ENCODE peak calls at places on chromosomes 5 and 9, in ten cellular contexts. One of them, this sample, is unnamed.

GRCh38 chr5:61677220-61677619 is 345.2 kb downstream of the ZSWIM6 start:
- DNase-seq in thyroid gland: no peak
- DNase-seq in sigmoid colon: no peak
- DNase-seq in esophagus squamous epithelium: no peak
- DNase-seq in spleen: no peak
- DNase-seq in A549: no peak
- DNase-seq in GM12878: no peak
- DNase-seq in transverse colon: no peak
- DNase-seq in heart left ventricle: no peak
- DNase-seq in IMR-90: no peak
- DNase-seq in this sample: no peak

GRCh38 chr9:71710856-71711255 is 57.5 kb downstream of the CEMIP2 start:
- DNase-seq in sigmoid colon: no peak
- DNase-seq in spleen: no peak
- DNase-seq in transverse colon: no peak
- DNase-seq in esophagus squamous epithelium: no peak
- DNase-seq in thyroid gland: no peak
- DNase-seq in heart left ventricle: no peak
- DNase-seq in A549: no peak
- DNase-seq in IMR-90: no peak
- DNase-seq in GM12878: no peak
- DNase-seq in this sample: no peak

GRCh38 chr5:54889826-54890225 is 95.6 kb downstream of the ESM1 start:
- DNase-seq in A549: peak; percentile 27
- DNase-seq in esophagus squamous epithelium: no peak
- DNase-seq in IMR-90: peak; percentile 58
- DNase-seq in GM12878: no peak
- DNase-seq in heart left ventricle: no peak
- DNase-seq in thyroid gland: peak; percentile 44
- DNase-seq in spleen: no peak
- DNase-seq in sigmoid colon: no peak
- DNase-seq in transverse colon: no peak
- DNase-seq in this sample: no peak

GRCh38 chr5:181185560-181185959 is 19.4 kb downstream of the TRIM7 start:
- DNase-seq in A549: no peak
- DNase-seq in IMR-90: no peak
- DNase-seq in sigmoid colon: no peak
- DNase-seq in heart left ventricle: peak; percentile 13
- DNase-seq in GM12878: no peak
- DNase-seq in thyroid gland: no peak
- DNase-seq in transverse colon: no peak
- DNase-seq in esophagus squamous epithelium: no peak
- DNase-seq in spleen: peak; percentile 73
- DNase-seq in this sample: no peak

GRCh38 chr9:128635266-128636023 is 21.2 kb downstream of the DYNC2I2 start:
- DNase-seq in spleen: peak; percentile 85
- DNase-seq in sigmoid colon: peak; percentile 92
- DNase-seq in GM12878: no peak
- DNase-seq in esophagus squamous epithelium: no peak
- DNase-seq in IMR-90: peak; percentile 94
- DNase-seq in thyroid gland: peak; percentile 99
- DNase-seq in A549: peak; percentile 98
- DNase-seq in heart left ventricle: peak; percentile 92
- DNase-seq in transverse colon: peak; percentile 91
- DNase-seq in this sample: peak; percentile 70

GRCh38 chr5:93150311-93151012 is 430.6 kb downstream of the NR2F1-AS1 start:
- DNase-seq in transverse colon: no peak
- DNase-seq in spleen: no peak
- DNase-seq in sigmoid colon: no peak
- DNase-seq in A549: peak; percentile 3
- DNase-seq in thyroid gland: no peak
- DNase-seq in heart left ventricle: no peak
- DNase-seq in esophagus squamous epithelium: no peak
- DNase-seq in IMR-90: peak; percentile 30
- DNase-seq in GM12878: no peak
- DNase-seq in this sample: no peak

GRCh38 chr9:19298601-19299000 is 68.1 kb downstream of the DENND4C start:
- DNase-seq in esophagus squamous epithelium: no peak
- DNase-seq in A549: no peak
- DNase-seq in IMR-90: no peak
- DNase-seq in GM12878: no peak
- DNase-seq in transverse colon: no peak
- DNase-seq in thyroid gland: no peak
- DNase-seq in sigmoid colon: no peak
- DNase-seq in heart left ventricle: no peak
- DNase-seq in spleen: no peak
- DNase-seq in this sample: no peak

GRCh38 chr9:21615018-21615417 is 132.9 kb upstream of the IFNE start:
- DNase-seq in esophagus squamous epithelium: no peak
- DNase-seq in A549: no peak
- DNase-seq in thyroid gland: no peak
- DNase-seq in sigmoid colon: no peak
- DNase-seq in heart left ventricle: no peak
- DNase-seq in GM12878: no peak
- DNase-seq in IMR-90: no peak
- DNase-seq in spleen: no peak
- DNase-seq in transverse colon: no peak
- DNase-seq in this sample: no peak

DNA sequence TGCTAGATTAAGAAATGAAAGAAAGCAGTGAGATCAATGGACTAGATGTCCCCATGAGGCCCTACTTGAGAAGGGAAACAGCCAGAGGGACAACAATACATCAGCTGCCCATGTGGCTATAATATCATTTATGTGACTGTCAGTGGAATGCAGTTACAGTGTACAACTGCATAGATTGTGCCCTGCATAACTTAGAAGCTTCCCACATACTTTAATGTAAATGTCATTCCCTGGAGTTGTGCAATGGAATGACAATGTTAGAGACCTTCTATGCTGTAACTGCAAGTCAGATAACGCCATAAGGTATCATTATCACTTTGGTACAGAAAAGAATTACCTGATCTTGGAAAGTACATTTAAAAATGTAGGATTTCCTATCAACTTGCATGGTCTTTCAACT is 67.4 kb downstream of the FBN2 start:
- DNase-seq in A549: no peak
- DNase-seq in spleen: no peak
- DNase-seq in heart left ventricle: no peak
- DNase-seq in esophagus squamous epithelium: no peak
- DNase-seq in thyroid gland: no peak
- DNase-seq in sigmoid colon: no peak
- DNase-seq in GM12878: no peak
- DNase-seq in transverse colon: no peak
- DNase-seq in IMR-90: peak; percentile 62
- DNase-seq in this sample: no peak
- H3K4me1 ChIP-seq in A549: peaks cover 5% of the 10 kb centered on the region
- H3K4me1 ChIP-seq in spleen: no peaks in the 10 kb centered on the region
- H3K4me1 ChIP-seq in heart left ventricle: no peaks in the 10 kb centered on the region
- H3K4me1 ChIP-seq in esophagus squamous epithelium: no peaks in the 10 kb centered on the region
- H3K4me1 ChIP-seq in thyroid gland: no peaks in the 10 kb centered on the region
- H3K4me1 ChIP-seq in sigmoid colon: no peaks in the 10 kb centered on the region
- H3K4me1 ChIP-seq in GM12878: no peaks in the 10 kb centered on the region
- H3K4me1 ChIP-seq in transverse colon: no peaks in the 10 kb centered on the region
- H3K4me1 ChIP-seq in IMR-90: peaks cover 5% of the 10 kb centered on the region
- H3K4me1 ChIP-seq in this sample: no peaks in the 10 kb centered on the region

DNA sequence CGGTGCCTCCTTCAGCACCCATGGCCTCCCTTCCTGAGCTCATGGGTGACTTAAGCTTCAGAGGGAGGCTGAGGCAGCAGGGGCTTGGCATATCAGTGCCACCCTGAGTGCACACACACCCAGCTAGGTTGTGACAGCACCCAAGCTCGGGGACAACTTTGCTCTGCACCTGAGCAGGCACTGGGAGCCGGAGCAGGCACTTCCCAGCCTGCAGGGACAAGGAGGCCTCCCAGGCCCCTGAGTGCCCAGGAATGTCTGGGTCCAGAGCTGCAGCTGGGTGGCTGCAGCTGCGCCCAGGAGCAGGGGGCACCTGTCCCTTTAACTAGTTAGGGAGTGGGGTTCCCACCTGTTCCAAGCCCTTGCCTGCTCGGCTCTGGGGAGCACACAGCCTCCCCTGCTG is 48.7 kb upstream of the CDH12 start:
- DNase-seq in heart left ventricle: peak; percentile 26
- DNase-seq in thyroid gland: no peak
- DNase-seq in spleen: no peak
- DNase-seq in sigmoid colon: no peak
- DNase-seq in A549: no peak
- DNase-seq in IMR-90: no peak
- DNase-seq in esophagus squamous epithelium: no peak
- DNase-seq in GM12878: no peak
- DNase-seq in transverse colon: no peak
- DNase-seq in this sample: no peak
- TF ChIP-seq POLR2A in heart left ventricle: no peak
- TF ChIP-seq POLR2A in thyroid gland: no peak
- TF ChIP-seq POLR2A in spleen: no peak
- TF ChIP-seq POLR2A in sigmoid colon: no peak
- TF ChIP-seq POLR2A in A549: no peak
- TF ChIP-seq POLR2A in IMR-90: no peak
- TF ChIP-seq POLR2A in esophagus squamous epithelium: no peak
- TF ChIP-seq POLR2A in GM12878: no peak
- TF ChIP-seq POLR2A in transverse colon: no peak
- TF ChIP-seq POLR2A in this sample: no peak

GRCh38 chr9:32401471-32401870 is 17.0 kb downstream of the ACO1 start:
- DNase-seq in spleen: no peak
- DNase-seq in heart left ventricle: no peak
- DNase-seq in thyroid gland: no peak
- DNase-seq in transverse colon: no peak
- DNase-seq in A549: no peak
- DNase-seq in IMR-90: no peak
- DNase-seq in GM12878: no peak
- DNase-seq in esophagus squamous epithelium: no peak
- DNase-seq in sigmoid colon: no peak
- DNase-seq in this sample: no peak

GRCh38 chr9:32394381-32395049 is 10.1 kb downstream of the ACO1 start:
- DNase-seq in spleen: no peak
- DNase-seq in A549: no peak
- DNase-seq in IMR-90: peak; percentile 23
- DNase-seq in esophagus squamous epithelium: no peak
- DNase-seq in heart left ventricle: no peak
- DNase-seq in thyroid gland: no peak
- DNase-seq in transverse colon: no peak
- DNase-seq in GM12878: no peak
- DNase-seq in sigmoid colon: no peak
- DNase-seq in this sample: no peak

GRCh38 chr9:32399110-32399815 is 14.8 kb downstream of the ACO1 start:
- DNase-seq in thyroid gland: no peak
- DNase-seq in esophagus squamous epithelium: no peak
- DNase-seq in sigmoid colon: no peak
- DNase-seq in heart left ventricle: no peak
- DNase-seq in IMR-90: no peak
- DNase-seq in transverse colon: no peak
- DNase-seq in A549: no peak
- DNase-seq in spleen: no peak
- DNase-seq in GM12878: no peak
- DNase-seq in this sample: no peak

GRCh38 chr9:32395483-32396216 is 11.2 kb downstream of the ACO1 start:
- DNase-seq in IMR-90: peak; percentile 98
- DNase-seq in esophagus squamous epithelium: no peak
- DNase-seq in transverse colon: no peak
- DNase-seq in spleen: no peak
- DNase-seq in A549: peak; percentile 31
- DNase-seq in GM12878: no peak
- DNase-seq in thyroid gland: peak; percentile 15
- DNase-seq in sigmoid colon: peak; percentile 78
- DNase-seq in heart left ventricle: peak; percentile 67
- DNase-seq in this sample: peak; percentile 38

DNA sequence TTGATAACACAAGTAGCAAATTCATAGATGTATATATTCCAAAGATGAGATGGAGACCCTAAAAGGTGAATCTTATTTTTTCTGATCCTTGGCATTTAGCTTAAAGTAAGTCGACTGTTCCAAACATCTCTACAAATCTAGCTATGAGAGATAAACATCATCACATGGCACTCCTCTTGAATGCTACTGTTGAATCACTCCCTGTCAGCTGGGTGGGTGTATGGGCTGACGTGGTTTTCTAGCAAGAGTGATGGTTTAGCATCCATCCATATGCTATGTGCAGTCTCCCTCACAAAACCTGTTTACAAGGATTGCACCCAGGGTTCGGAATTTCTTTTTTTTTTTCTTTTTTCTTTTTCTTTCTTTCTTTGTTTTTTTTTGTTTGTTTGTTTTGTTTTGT is 13.8 kb downstream of the ACO1 start:
- DNase-seq in spleen: no peak
- DNase-seq in A549: no peak
- DNase-seq in heart left ventricle: no peak
- DNase-seq in esophagus squamous epithelium: no peak
- DNase-seq in IMR-90: peak; percentile 81
- DNase-seq in thyroid gland: no peak
- DNase-seq in transverse colon: no peak
- DNase-seq in GM12878: no peak
- DNase-seq in sigmoid colon: no peak
- DNase-seq in this sample: no peak
- H3K4me1 ChIP-seq in spleen: no peaks in the 10 kb centered on the region
- H3K4me1 ChIP-seq in A549: peaks cover 26% of the 10 kb centered on the region
- H3K4me1 ChIP-seq in heart left ventricle: no peaks in the 10 kb centered on the region
- H3K4me1 ChIP-seq in esophagus squamous epithelium: no peaks in the 10 kb centered on the region
- H3K4me1 ChIP-seq in IMR-90: peaks cover 41% of the 10 kb centered on the region
- H3K4me1 ChIP-seq in thyroid gland: peaks cover 24% of the 10 kb centered on the region
- H3K4me1 ChIP-seq in transverse colon: no peaks in the 10 kb centered on the region
- H3K4me1 ChIP-seq in GM12878: peaks cover 3% of the 10 kb centered on the region
- H3K4me1 ChIP-seq in sigmoid colon: peaks cover 23% of the 10 kb centered on the region
- H3K4me1 ChIP-seq in this sample: peaks cover 16% of the 10 kb centered on the region

GRCh38 chr5:111756701-111757581 is at the start of gene NREP:
- DNase-seq in sigmoid colon: peak; percentile 96
- DNase-seq in esophagus squamous epithelium: peak; percentile 34
- DNase-seq in IMR-90: peak; percentile 97
- DNase-seq in heart left ventricle: peak; percentile 94
- DNase-seq in A549: peak; percentile 91
- DNase-seq in GM12878: peak; percentile 57
- DNase-seq in spleen: peak; percentile 76
- DNase-seq in transverse colon: peak; percentile 86
- DNase-seq in thyroid gland: peak; percentile 92
- DNase-seq in this sample: peak; percentile 93

GRCh38 chr5:111758284-111758628 is 1.3 kb upstream of the NREP start:
- DNase-seq in transverse colon: no peak
- DNase-seq in spleen: no peak
- DNase-seq in thyroid gland: no peak
- DNase-seq in A549: no peak
- DNase-seq in GM12878: no peak
- DNase-seq in sigmoid colon: no peak
- DNase-seq in esophagus squamous epithelium: no peak
- DNase-seq in heart left ventricle: no peak
- DNase-seq in IMR-90: no peak
- DNase-seq in this sample: no peak

GRCh38 chr5:111755264-111755941 is 1.6 kb downstream of the NREP start:
- DNase-seq in heart left ventricle: no peak
- DNase-seq in spleen: no peak
- DNase-seq in transverse colon: no peak
- DNase-seq in GM12878: no peak
- DNase-seq in A549: no peak
- DNase-seq in IMR-90: no peak
- DNase-seq in thyroid gland: no peak
- DNase-seq in esophagus squamous epithelium: no peak
- DNase-seq in sigmoid colon: no peak
- DNase-seq in this sample: no peak

GRCh38 chr5:111755942-111756353 is 1.0 kb downstream of the NREP start:
- DNase-seq in esophagus squamous epithelium: no peak
- DNase-seq in IMR-90: peak; percentile 67
- DNase-seq in sigmoid colon: no peak
- DNase-seq in A549: no peak
- DNase-seq in heart left ventricle: no peak
- DNase-seq in transverse colon: no peak
- DNase-seq in thyroid gland: no peak
- DNase-seq in GM12878: no peak
- DNase-seq in spleen: no peak
- DNase-seq in this sample: no peak

GRCh38 chr5:111757582-111758283 is 739 bp upstream of the NREP start:
- DNase-seq in GM12878: peak; percentile 66
- DNase-seq in IMR-90: peak; percentile 93
- DNase-seq in heart left ventricle: peak; percentile 98
- DNase-seq in transverse colon: peak; percentile 92
- DNase-seq in thyroid gland: peak; percentile 92
- DNase-seq in A549: peak; percentile 87
- DNase-seq in esophagus squamous epithelium: peak; percentile 34
- DNase-seq in spleen: peak; percentile 94
- DNase-seq in sigmoid colon: peak; percentile 98
- DNase-seq in this sample: peak; percentile 93
- TF ChIP-seq POLR2A in GM12878: peak; percentile 70
- TF ChIP-seq POLR2A in IMR-90: no peak
- TF ChIP-seq POLR2A in heart left ventricle: no peak
- TF ChIP-seq POLR2A in transverse colon: peak; percentile 68
- TF ChIP-seq POLR2A in thyroid gland: no peak
- TF ChIP-seq POLR2A in A549: peak; percentile 62
- TF ChIP-seq POLR2A in esophagus squamous epithelium: no peak
- TF ChIP-seq POLR2A in spleen: no peak
- TF ChIP-seq POLR2A in sigmoid colon: no peak
- TF ChIP-seq POLR2A in this sample: no peak